ENCODE peak calls at places on chromosomes 6 and 20, in six cellular contexts. Y is HFF-Myc, O is tibial artery, C is heart right ventricle, K is upper lobe of right lung, I is lower leg skin. V is an unnamed sample.

GRCh38 chr6:165245716-165246115 is 63.7 kb downstream of the C6orf118 start:
- DNase-seq in Y (no peak), O (no peak), C (no peak), K (no peak), I (no peak), V (no peak)

GRCh38 chr6:36929607-36930006 is 24.9 kb upstream of the PI16 start:
- DNase-seq in Y (no peak), O (no peak), C (no peak), K (no peak), I (no peak), V (no peak)

GRCh38 chr6:30238178-30238795 is 25.1 kb upstream of the TRIM26 start:
- DNase-seq in Y (no peak), O (no peak), C (no peak), K (no peak), I (no peak), V (no peak)

GRCh38 chr20:21725892-21726291 is 20.4 kb downstream of the PAX1 start:
- DNase-seq in Y (no peak), O (no peak), C (no peak), K (no peak), I (no peak), V (no peak)

GRCh38 chr20:38894091-38894847 is 31.9 kb upstream of the FAM83D start:
- DNase-seq in Y (peak), O (no peak), C (no peak), K (no peak), I (no peak), V (no peak)

GRCh38 chr6:166908812-166909211 is 47.5 kb downstream of the RNASET2 start:
- DNase-seq in Y (no peak), O (no peak), C (no peak), K (no peak), I (no peak), V (no peak)

GRCh38 chr6:47439348-47439668 is 38.3 kb upstream of the CD2AP start:
- DNase-seq in Y (no peak), O (no peak), C (no peak), K (no peak), I (no peak), V (no peak)

GRCh38 chr6:11391934-11392777 is 145.4 kb upstream of the TMEM170B start:
- DNase-seq in Y (no peak), O (no peak), C (no peak), K (no peak), I (no peak), V (no peak)

GRCh38 chr6:16136536-16137450 is 7.9 kb downstream of the MYLIP start:
- DNase-seq in Y (peak), O (peak), C (no peak), K (no peak), I (no peak), V (peak)

GRCh38 chr6:15842718-15843117 is 179.9 kb upstream of the DTNBP1 start:
- DNase-seq in Y (no peak), O (peak), C (no peak), K (no peak), I (peak), V (no peak)

GRCh38 chr20:45429618-45430017 is 13.7 kb downstream of the PIGT start:
- DNase-seq in Y (no peak), O (no peak), C (no peak), K (no peak), I (no peak), V (no peak)

GRCh38 chr6:51541847-51542246 is 545.6 kb downstream of the PKHD1 start:
- DNase-seq in Y (no peak), O (no peak), C (no peak), K (no peak), I (no peak), V (no peak)

GRCh38 chr6:157879873-157880254 is 56.8 kb downstream of the SNX9 start:
- DNase-seq in Y (no peak), O (no peak), C (no peak), K (no peak), I (no peak), V (no peak)

GRCh38 chr6:135496805-135497411 is 632 bp downstream of the AHI1 start:
- DNase-seq in Y (no peak), O (no peak), C (no peak), K (no peak), I (no peak), V (no peak)

GRCh38 chr6:318265-318890 is 26.1 kb downstream of the DUSP22 start:
- DNase-seq in Y (no peak), O (no peak), C (no peak), K (peak), I (no peak), V (no peak)

GRCh38 chr6:30679765-30680535 is 6.5 kb downstream of the PPP1R18 start:
- DNase-seq in Y (no peak), O (no peak), C (no peak), K (no peak), I (no peak), V (no peak)

GRCh38 chr6:26240157-26240980 is 124.6 kb upstream of the BTN3A2 start:
- DNase-seq in Y (peak), O (peak), C (no peak), K (no peak), I (peak), V (no peak)

GRCh38 chr6:127118505-127119360 is at the start of gene RSPO3:
- DNase-seq in Y (no peak), O (peak), C (no peak), K (peak), I (peak), V (no peak)

GRCh38 chr6:146578054-146578453 is 20.7 kb upstream of the ADGB start:
- DNase-seq in Y (peak), O (no peak), C (no peak), K (no peak), I (no peak), V (no peak)

GRCh38 chr6:90083891-90084290 is 189.6 kb downstream of the GJA10 start:
- DNase-seq in Y (no peak), O (no peak), C (no peak), K (no peak), I (no peak), V (no peak)

GRCh38 chr6:145273136-145273535 is 462.2 kb downstream of the EPM2A start:
- DNase-seq in Y (no peak), O (no peak), C (no peak), K (no peak), I (no peak), V (no peak)

GRCh38 chr6:158361961-158362634 is 49.8 kb downstream of the TULP4 start:
- DNase-seq in Y (no peak), O (no peak), C (no peak), K (no peak), I (no peak), V (peak)

GRCh38 chr6:154406301-154406700 is 49.7 kb upstream of the IPCEF1 start:
- DNase-seq in Y (no peak), O (no peak), C (no peak), K (no peak), I (peak), V (no peak)

GRCh38 chr6:44219815-44220784 is 3.3 kb upstream of the SLC29A1 start:
- DNase-seq in Y (no peak), O (no peak), C (no peak), K (no peak), I (no peak), V (no peak)

GRCh38 chr6:53361549-53362031 is 12.8 kb upstream of the ELOVL5 start:
- DNase-seq in Y (no peak), O (no peak), C (peak), K (peak), I (no peak), V (peak)

GRCh38 chr6:156634971-156635371 is 142.2 kb upstream of the ARID1B start:
- DNase-seq in Y (no peak), O (no peak), C (no peak), K (no peak), I (no peak), V (no peak)

GRCh38 chr20:15643713-15644112 is 929.5 kb downstream of the KIF16B start:
- DNase-seq in Y (no peak), O (no peak), C (no peak), K (no peak), I (no peak), V (no peak)

GRCh38 chr6:125009578-125009977 is 47.3 kb downstream of the RNF217 start:
- DNase-seq in Y (no peak), O (no peak), C (no peak), K (no peak), I (no peak), V (no peak)

GRCh38 chr20:33559212-33559611 is 69.3 kb downstream of the CBFA2T2 start:
- DNase-seq in Y (no peak), O (no peak), C (no peak), K (no peak), I (no peak), V (no peak)

GRCh38 chr20:33563788-33564187 is 73.9 kb downstream of the CBFA2T2 start:
- DNase-seq in Y (no peak), O (no peak), C (no peak), K (no peak), I (no peak), V (no peak)

GRCh38 chr20:33559994-33560393 is 70.1 kb downstream of the CBFA2T2 start:
- DNase-seq in Y (no peak), O (no peak), C (no peak), K (no peak), I (no peak), V (no peak)

GRCh38 chr20:33558348-33559144 is 68.7 kb downstream of the CBFA2T2 start:
- DNase-seq in Y (no peak), O (no peak), C (no peak), K (no peak), I (no peak), V (no peak)

GRCh38 chr20:33561981-33562601 is 72.2 kb downstream of the CBFA2T2 start:
- DNase-seq in Y (peak), O (peak), C (peak), K (no peak), I (peak), V (peak)
- TF ChIP-seq CTCF in Y (no peak), O (no peak), C (no peak), K (no peak), I (no peak), V (no peak)

GRCh38 chr20:43721429-43722152 is 5.2 kb downstream of the GTSF1L start:
- DNase-seq in Y (no peak), O (no peak), C (no peak), K (peak), I (no peak), V (no peak)
- H3K4me3 ChIP-seq in Y (no peak), O (no peak), C (no peak), K (no peak), I (no peak), V (no peak)

GRCh38 chr6:119612176-119612870 is 262.8 kb upstream of the MAN1A1 start:
- DNase-seq in Y (no peak), O (no peak), C (no peak), K (no peak), I (no peak), V (no peak)
- TF ChIP-seq CTCF in Y (no peak), O (no peak), C (no peak), K (no peak), I (no peak), V (no peak)

DNA sequence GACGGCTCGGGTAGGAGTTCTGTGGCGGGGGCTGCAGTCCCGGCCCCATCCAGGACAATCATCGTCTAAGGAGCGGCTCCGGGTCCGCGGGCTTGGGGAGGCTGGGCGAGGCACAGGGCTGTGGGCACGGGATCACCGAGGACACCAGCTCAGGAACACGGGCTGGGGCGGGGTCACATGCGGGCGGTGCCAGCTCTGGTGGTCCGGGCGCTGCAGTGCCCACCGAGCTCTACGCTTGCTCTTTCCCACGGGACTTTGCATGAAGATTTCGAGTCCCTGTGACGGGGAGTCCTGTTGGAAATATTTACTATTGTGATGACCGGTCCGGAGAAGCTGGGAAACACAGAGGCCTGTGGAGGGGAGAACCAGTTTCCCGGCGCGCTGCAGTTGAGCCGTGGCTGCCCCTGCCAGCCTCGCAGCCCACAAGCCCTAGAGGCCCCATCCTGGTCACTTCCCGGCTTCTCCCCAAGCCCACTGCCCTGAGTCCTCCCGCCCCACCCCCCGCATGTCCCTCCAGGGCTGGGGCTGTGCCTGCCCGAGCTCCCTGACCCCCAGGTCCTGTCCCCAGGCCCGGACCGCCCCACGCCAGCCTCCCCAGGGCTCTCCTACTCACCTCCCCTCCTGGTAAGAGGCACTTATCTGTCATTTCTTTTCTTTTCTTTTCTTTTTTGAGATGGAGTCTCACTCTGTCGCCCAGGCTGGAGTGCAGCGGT is 20.7 kb downstream of the SLC17A9 start:
- DNase-seq in Y (no peak), O (no peak), C (no peak), K (no peak), I (no peak), V (no peak)
- H3K4me3 ChIP-seq in Y (no peak), O (no peak), C (peak), K (no peak), I (no peak), V (no peak)

DNA sequence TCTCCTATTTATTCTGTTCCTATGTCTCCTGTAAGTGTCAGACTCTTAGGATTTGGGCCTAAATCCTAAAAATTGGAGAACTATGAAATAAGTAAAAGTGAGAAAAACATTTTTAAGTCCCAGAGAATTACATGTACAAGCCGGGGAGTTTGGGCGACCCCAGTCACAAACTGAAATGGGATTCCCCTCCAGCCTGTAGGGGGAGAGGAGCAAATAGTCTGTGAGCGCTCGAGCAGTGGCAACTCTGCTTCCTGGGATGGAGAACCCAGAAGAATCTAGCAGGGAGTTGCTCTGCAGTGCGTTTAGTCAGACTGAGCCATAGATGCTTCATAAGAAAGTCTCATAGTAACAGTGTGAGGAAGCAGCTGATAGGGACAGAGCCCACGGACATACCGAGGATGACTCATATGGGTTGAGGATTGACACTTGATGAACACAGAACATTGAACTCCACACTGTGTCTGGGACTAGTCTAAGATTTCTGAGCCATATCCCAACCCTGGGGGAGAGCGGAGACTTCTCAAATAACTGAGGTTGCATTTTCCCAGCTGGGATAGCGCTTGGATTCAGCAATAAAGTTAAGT is 437.2 kb downstream of the BCKDHB start:
- DNase-seq in Y (no peak), O (no peak), C (no peak), K (no peak), I (no peak), V (no peak)
- TF ChIP-seq CTCF in Y (no peak), O (no peak), C (no peak), K (no peak), I (no peak), V (no peak)

DNA sequence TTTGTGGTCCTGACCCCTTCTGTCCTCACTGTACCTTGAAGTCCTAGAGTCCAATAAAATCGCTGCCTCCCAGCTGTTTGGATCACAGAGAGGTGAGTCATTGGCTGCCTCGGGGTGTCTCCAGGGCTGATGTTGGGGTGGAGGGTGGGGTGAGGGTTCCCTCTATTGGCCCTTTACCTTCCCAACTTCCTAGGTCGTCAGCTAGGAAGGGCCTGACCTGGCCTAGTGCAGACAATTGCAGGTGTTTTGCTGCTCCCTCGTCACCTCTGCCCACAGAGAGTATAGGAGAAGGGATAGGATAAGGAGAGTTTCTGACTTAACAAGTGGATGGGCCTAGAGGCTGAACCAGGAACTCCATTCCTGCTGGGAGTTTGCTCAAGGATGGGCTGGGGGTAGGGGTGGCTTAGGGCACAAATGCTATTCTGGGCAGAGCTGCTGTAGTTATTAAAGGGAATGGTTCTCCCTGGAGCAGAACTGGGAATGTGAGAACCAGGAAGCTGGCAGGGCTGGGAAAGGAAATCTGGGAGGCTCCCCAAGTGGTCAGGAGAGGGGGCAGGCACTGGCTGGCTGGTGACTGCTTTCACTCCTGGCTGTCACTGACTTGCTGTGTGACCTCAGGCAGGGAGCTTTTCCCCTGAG is 1.4 kb downstream of the TP53INP2 start:
- DNase-seq in Y (no peak), O (no peak), C (peak), K (no peak), I (no peak), V (no peak)
- H3K4me3 ChIP-seq in Y (no peak), O (no peak), C (peak), K (peak), I (no peak), V (peak)

DNA sequence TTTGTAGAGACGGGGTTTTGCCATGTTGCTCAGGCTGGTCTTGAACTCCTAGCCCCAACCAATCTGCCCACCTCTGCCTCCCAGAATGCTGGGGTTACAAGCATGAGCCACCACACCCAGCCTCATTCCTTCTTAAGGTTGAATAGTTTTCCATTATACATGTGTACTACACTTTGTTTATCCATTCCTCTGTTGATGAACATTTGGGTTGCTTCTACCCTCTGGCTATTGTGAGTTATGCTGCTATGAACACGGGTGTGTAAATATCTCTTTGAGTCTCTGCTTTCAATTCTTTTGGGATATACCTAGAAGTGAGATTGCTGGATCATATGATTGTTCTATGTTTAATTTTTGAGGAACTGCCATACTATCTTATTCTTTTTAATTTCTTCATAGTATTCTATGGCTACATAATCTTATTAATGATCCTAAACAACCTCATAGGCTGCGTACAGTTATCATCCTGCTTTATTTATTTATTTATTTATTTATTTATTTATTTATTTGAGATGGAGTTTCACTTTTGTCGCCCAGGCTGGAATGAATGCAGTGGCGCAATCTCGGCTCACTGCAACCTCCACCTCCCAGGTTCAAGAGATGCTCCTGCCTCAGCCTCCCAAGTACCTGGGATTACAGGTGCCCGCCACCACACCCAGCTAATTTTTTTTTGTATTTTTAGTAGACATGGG is 49.2 kb upstream of the TLDC2 start:
- DNase-seq in Y (no peak), O (no peak), C (no peak), K (no peak), I (no peak), V (no peak)
- TF ChIP-seq CTCF in Y (no peak), O (no peak), C (no peak), K (no peak), I (no peak), V (no peak)

DNA sequence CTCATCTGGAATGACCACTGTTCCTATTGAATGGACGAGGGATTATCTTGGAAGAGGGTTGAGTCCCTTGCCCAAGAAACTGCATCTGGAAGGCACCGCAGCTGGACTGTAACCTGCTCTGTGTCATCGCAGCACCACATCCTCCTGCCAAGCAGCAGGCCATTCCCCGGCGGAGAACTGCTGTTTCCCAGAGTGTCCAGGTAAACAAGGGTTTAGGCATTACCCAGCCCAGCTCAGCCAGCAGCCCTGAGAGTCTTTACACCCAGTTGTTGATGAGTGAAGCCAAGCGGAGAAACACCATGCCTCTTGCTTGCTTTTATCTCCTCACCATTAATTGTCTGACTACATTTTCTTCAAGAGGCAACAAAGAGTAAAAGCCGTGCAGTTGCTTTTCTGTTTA is 104.1 kb downstream of the CDH4 start:
- DNase-seq in Y (no peak), O (no peak), C (no peak), K (no peak), I (no peak), V (peak)
- H3K4me3 ChIP-seq in Y (no peak), O (no peak), C (no peak), K (no peak), I (no peak), V (no peak)